ENCODE peak calls at places on chromosomes 4 and X, in four cellular contexts. One of them, this sample, is unnamed.
A peak's percentile ranks its signal among the peaks of the same experiment; 100 is the strongest.

GRCh38 chrX:130878350-130879341 is 24.4 kb downstream of the ENOX2 start:
- DNase-seq in heart right ventricle: no peak
- DNase-seq in HFF-Myc: peak; percentile 63
- DNase-seq in breast epithelium: peak; percentile 44
- DNase-seq in this sample: peak; percentile 15

GRCh38 chr4:53654300-53654758 is 63.0 kb upstream of the LNX1 start:
- DNase-seq in heart right ventricle: peak; percentile 32
- DNase-seq in HFF-Myc: no peak
- DNase-seq in breast epithelium: no peak
- DNase-seq in this sample: no peak

GRCh38 chr4:76485450-76485849 is 50.4 kb downstream of the SHROOM3 start:
- DNase-seq in heart right ventricle: no peak
- DNase-seq in HFF-Myc: no peak
- DNase-seq in breast epithelium: no peak
- DNase-seq in this sample: no peak

GRCh38 chr4:70902577-70903281 is 560 bp downstream of the MOB1B start:
- DNase-seq in heart right ventricle: no peak
- DNase-seq in HFF-Myc: no peak
- DNase-seq in breast epithelium: no peak
- DNase-seq in this sample: no peak

GRCh38 chr4:151569650-151570049 is 160.7 kb downstream of the FHIP1A start:
- DNase-seq in heart right ventricle: peak; percentile 31
- DNase-seq in HFF-Myc: no peak
- DNase-seq in breast epithelium: no peak
- DNase-seq in this sample: no peak

GRCh38 chrX:3651272-3651671 is 62.2 kb downstream of the PRKX start:
- DNase-seq in heart right ventricle: no peak
- DNase-seq in HFF-Myc: no peak
- DNase-seq in breast epithelium: no peak
- DNase-seq in this sample: no peak

GRCh38 chrX:9341305-9342201 is 123.3 kb upstream of the TBL1X start:
- DNase-seq in heart right ventricle: peak; percentile 71
- DNase-seq in HFF-Myc: no peak
- DNase-seq in breast epithelium: no peak
- DNase-seq in this sample: peak; percentile 66

GRCh38 chrX:97895751-97896150 is 1012.0 kb downstream of the RPA4 start:
- DNase-seq in heart right ventricle: no peak
- DNase-seq in HFF-Myc: no peak
- DNase-seq in breast epithelium: no peak
- DNase-seq in this sample: no peak

GRCh38 chr4:31461425-31461824 is 741.3 kb downstream of the PCDH7 start:
- DNase-seq in heart right ventricle: no peak
- DNase-seq in HFF-Myc: no peak
- DNase-seq in breast epithelium: no peak
- DNase-seq in this sample: no peak

GRCh38 chr4:159608434-159608833 is 505.6 kb downstream of the RAPGEF2 start:
- DNase-seq in heart right ventricle: no peak
- DNase-seq in HFF-Myc: no peak
- DNase-seq in breast epithelium: no peak
- DNase-seq in this sample: no peak

GRCh38 chr4:151432654-151433053 is 23.7 kb downstream of the FHIP1A start:
- DNase-seq in heart right ventricle: no peak
- DNase-seq in HFF-Myc: no peak
- DNase-seq in breast epithelium: no peak
- DNase-seq in this sample: no peak

GRCh38 chr4:162957521-162958143 is 209.1 kb downstream of the NAF1 start:
- DNase-seq in heart right ventricle: no peak
- DNase-seq in HFF-Myc: no peak
- DNase-seq in breast epithelium: no peak
- DNase-seq in this sample: no peak

GRCh38 chr4:12126476-12126875 is 697.8 kb upstream of the HS3ST1 start:
- DNase-seq in heart right ventricle: no peak
- DNase-seq in HFF-Myc: no peak
- DNase-seq in breast epithelium: no peak
- DNase-seq in this sample: no peak

This sample was measured in psoas muscle.